ENCODE peak calls at places on chromosomes 4 and X, in six cellular contexts. D is K562, W is stomach, B is A549, E is tibial nerve, O is SK-N-SH. R is an unnamed sample.

GRCh38 chrX:21131786-21132185 is 242.4 kb upstream of the CNKSR2 start:
- DNase-seq in D (no peak), W (no peak), B (no peak), E (no peak), O (no peak), R (no peak)

GRCh38 chrX:148774276-148774675 is 273.9 kb downstream of the AFF2 start:
- DNase-seq in D (no peak), W (no peak), B (no peak), E (no peak), O (no peak), R (no peak)

GRCh38 chr4:159353422-159354116 is 250.7 kb downstream of the RAPGEF2 start:
- DNase-seq in D (no peak), W (no peak), B (no peak), E (no peak), O (no peak), R (no peak)

GRCh38 chrX:25015486-25016360 is at the start of gene ARX:
- DNase-seq in D (peak; percentile 65), W (no peak), B (peak; percentile 57), E (no peak), O (peak; percentile 90), R (no peak)

GRCh38 chr4:26204911-26205368 is 115.9 kb upstream of the RBPJ start:
- DNase-seq in D (no peak), W (peak; percentile 46), B (no peak), E (peak; percentile 43), O (no peak), R (no peak)

GRCh38 chrX:134520860-134521390 is 61.0 kb downstream of the HPRT1 start:
- DNase-seq in D (peak; percentile 67), W (no peak), B (peak; percentile 82), E (peak; percentile 11), O (peak; percentile 61), R (no peak)

GRCh38 chr4:109005523-109005922 is 242.7 kb upstream of the ETNPPL start:
- DNase-seq in D (no peak), W (no peak), B (no peak), E (no peak), O (no peak), R (no peak)

GRCh38 chrX:20829665-20830481 is 544.3 kb upstream of the CNKSR2 start:
- DNase-seq in D (no peak), W (no peak), B (peak; percentile 95), E (no peak), O (no peak), R (no peak)

GRCh38 chr4:24488399-24489164 is 95.8 kb downstream of the DHX15 start:
- DNase-seq in D (peak; percentile 75), W (peak; percentile 87), B (peak; percentile 56), E (peak; percentile 90), O (peak; percentile 82), R (peak; percentile 78)

GRCh38 chrX:34875204-34875603 is 67.4 kb upstream of the FAM47B start:
- DNase-seq in D (no peak), W (no peak), B (peak; percentile 41), E (no peak), O (no peak), R (no peak)

GRCh38 chr4:24519649-24520048 is 64.7 kb downstream of the DHX15 start:
- DNase-seq in D (no peak), W (peak; percentile 32), B (no peak), E (no peak), O (no peak), R (no peak)

GRCh38 chr4:140645614-140646412 is 77.1 kb upstream of the UCP1 start:
- DNase-seq in D (no peak), W (no peak), B (no peak), E (no peak), O (no peak), R (no peak)

GRCh38 chr4:153335665-153336064 is 8.8 kb upstream of the MND1 start:
- DNase-seq in D (no peak), W (no peak), B (no peak), E (no peak), O (no peak), R (no peak)

GRCh38 chr4:57051100-57051499 is 59.1 kb downstream of the IGFBP7 start:
- DNase-seq in D (no peak), W (no peak), B (no peak), E (no peak), O (no peak), R (no peak)

GRCh38 chr4:57053508-57053907 is 56.7 kb downstream of the IGFBP7 start:
- DNase-seq in D (no peak), W (no peak), B (peak; percentile 58), E (no peak), O (no peak), R (no peak)

GRCh38 chr4:57059890-57060716 is 50.1 kb downstream of the IGFBP7 start:
- DNase-seq in D (no peak), W (no peak), B (no peak), E (no peak), O (no peak), R (no peak)

GRCh38 chr4:57051524-57051923 is 58.7 kb downstream of the IGFBP7 start:
- DNase-seq in D (no peak), W (no peak), B (no peak), E (no peak), O (no peak), R (no peak)

DNA sequence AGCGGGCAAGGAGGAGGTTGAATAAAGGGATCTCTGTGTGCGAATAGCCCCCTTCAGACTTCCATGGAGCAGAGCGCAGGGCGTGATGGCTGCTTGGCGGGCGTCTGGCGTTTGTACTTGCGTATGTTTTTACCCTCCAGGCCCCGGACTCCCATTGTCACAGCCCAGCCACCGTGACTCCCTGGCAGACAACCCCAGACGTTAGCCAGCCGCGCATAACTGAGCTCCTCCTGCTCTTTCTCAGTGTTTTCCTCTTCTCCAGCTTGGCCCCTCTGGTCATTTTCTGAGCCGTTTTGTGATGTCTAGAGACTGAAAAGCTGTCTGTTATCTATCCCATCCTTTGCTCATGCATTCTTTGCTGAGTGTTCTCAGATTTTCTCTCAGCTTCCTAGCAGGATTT is 54.3 kb downstream of the IGFBP7 start:
- DNase-seq in D (no peak), W (no peak), B (no peak), E (no peak), O (peak; percentile 64), R (no peak)
- TF ChIP-seq EP300 in D (no peak), W (no peak), B (no peak), E (no peak), O (no peak), R (no peak)

GRCh38 chr4:174071591-174071990 is 211.9 kb downstream of the FBXO8 start:
- DNase-seq in D (no peak), W (no peak), B (no peak), E (no peak), O (no peak), R (no peak)

GRCh38 chr4:174066806-174067205 is 216.7 kb downstream of the FBXO8 start:
- DNase-seq in D (no peak), W (no peak), B (no peak), E (no peak), O (no peak), R (no peak)

DNA sequence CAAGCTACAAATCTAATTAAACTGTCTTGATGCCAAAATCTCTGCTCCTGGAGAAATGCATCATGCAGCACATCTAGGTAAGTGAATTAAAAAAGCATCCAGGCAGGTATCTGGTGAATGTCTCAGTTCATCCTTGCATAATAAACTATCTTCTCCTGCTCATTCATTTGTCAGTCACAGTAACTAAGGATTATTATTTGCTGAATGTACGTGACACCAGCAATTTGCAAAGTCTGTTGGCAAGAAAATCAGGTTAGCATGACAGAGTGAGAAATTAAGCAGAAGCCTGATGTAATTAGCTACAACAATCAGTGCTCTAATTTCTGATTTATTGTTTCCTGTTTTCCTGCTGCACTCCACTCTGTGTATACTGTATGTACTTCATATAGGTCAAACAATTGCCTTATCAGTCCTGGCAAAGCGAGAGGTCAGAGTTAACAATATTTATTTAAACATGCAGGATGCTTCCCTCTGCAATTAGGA is 213.6 kb downstream of the FBXO8 start:
- DNase-seq in D (no peak), W (no peak), B (no peak), E (no peak), O (peak; percentile 69), R (no peak)
- TF ChIP-seq EP300 in D (no peak), W (no peak), B (no peak), E (no peak), O (peak; percentile 82), R (no peak)

GRCh38 chr4:2907226-2907625 is 56.0 kb downstream of the NOP14 start:
- DNase-seq in D (no peak), W (no peak), B (no peak), E (no peak), O (no peak), R (no peak)
- TF ChIP-seq EP300 in D (no peak), W (no peak), B (no peak), E (no peak), O (no peak), R (no peak)

GRCh38 chrX:83145910-83146309 is 362.2 kb upstream of the POU3F4 start:
- DNase-seq in D (no peak), W (no peak), B (no peak), E (no peak), O (no peak), R (no peak)
- TF ChIP-seq EP300 in D (no peak), W (no peak), B (no peak), E (no peak), O (no peak), R (no peak)

DNA sequence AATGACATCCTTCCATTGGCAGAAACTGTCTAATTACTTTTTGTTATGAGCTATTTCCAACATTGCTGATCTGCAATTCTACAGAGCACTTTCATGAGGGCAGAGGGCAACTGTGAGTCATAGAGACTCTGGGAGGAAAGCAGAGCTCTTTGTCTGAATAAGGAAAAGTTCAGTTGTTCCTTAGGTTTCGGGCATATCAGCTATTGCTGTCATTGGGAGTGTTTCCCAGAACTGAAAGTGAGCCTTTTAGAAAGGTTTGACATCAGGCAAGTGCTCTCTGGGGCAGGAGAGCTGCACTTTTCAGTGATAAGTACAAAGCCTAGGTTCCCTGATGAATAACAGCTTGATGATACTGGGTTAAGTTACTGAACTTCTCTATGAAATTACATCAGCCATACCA is 119.2 kb upstream of the EDNRA start:
- DNase-seq in D (no peak), W (peak; percentile 33), B (peak; percentile 45), E (peak; percentile 25), O (no peak), R (no peak)
- TF ChIP-seq EP300 in D (no peak), W (no peak), B (no peak), E (no peak), O (no peak), R (no peak)

GRCh38 chr4:113064244-113064643 is 14.8 kb downstream of the ANK2 start:
- DNase-seq in D (no peak), W (no peak), B (no peak), E (no peak), O (no peak), R (no peak)
- TF ChIP-seq EP300 in D (no peak), W (no peak), B (no peak), E (no peak), O (no peak), R (no peak)

DNA sequence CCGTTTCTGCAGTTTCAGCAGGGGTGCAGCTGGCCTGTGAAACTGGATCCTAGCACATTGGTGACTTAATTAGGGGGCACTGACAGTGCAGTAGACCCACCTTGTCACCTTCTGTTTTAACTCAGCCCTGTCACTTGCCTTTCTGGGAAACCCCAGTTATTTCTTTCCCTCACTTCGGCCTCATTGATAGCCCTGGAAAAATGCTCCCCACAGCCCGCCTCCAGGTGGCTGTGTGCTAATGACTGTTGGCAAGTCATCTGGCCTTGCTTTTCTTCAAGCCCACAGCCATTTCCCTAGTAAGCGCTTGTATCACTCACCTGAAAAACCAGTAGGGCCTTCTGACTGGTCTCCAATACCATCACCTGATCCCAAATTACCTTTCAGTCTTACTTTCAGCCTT is 3.3 kb downstream of the CXCR3 start:
- DNase-seq in D (no peak), W (no peak), B (no peak), E (no peak), O (no peak), R (no peak)
- TF ChIP-seq EP300 in D (no peak), W (no peak), B (no peak), E (no peak), O (no peak), R (no peak)

R was measured in suprapubic skin.